ENCODE peak calls at places on chromosomes 13 and 19, in six cellular contexts. Y, D, R, H, S and F are unnamed samples.

GRCh38 chr13:109366521-109366920 is 419.9 kb downstream of the IRS2 start:
- DNase-seq in Y (no peak), D (no peak), R (no peak), H (no peak), S (no peak), F (no peak)

GRCh38 chr19:6108721-6109633 is 1.3 kb downstream of the RFX2 start:
- DNase-seq in Y (peak; percentile 62), D (no peak), R (peak; percentile 41), H (peak; percentile 59), S (peak; percentile 72), F (no peak)

GRCh38 chr13:32309312-32309711 is 5.9 kb downstream of the ZAR1L start:
- DNase-seq in Y (no peak), D (no peak), R (no peak), H (no peak), S (no peak), F (no peak)

GRCh38 chr19:46660601-46661019 is 372 bp downstream of the DACT3 start:
- DNase-seq in Y (no peak), D (no peak), R (no peak), H (no peak), S (peak; percentile 52), F (no peak)

GRCh38 chr13:102817907-102818306 is 19.0 kb downstream of the BIVM start:
- DNase-seq in Y (peak; percentile 53), D (no peak), R (no peak), H (no peak), S (no peak), F (no peak)

GRCh38 chr13:79270859-79271258 is 135.2 kb downstream of the RBM26 start:
- DNase-seq in Y (no peak), D (no peak), R (no peak), H (no peak), S (no peak), F (no peak)

GRCh38 chr19:15717781-15718180 is 10.0 kb upstream of the OR10H2 start:
- DNase-seq in Y (no peak), D (no peak), R (peak; percentile 19), H (no peak), S (no peak), F (no peak)

GRCh38 chr19:4861147-4861546 is 6.3 kb downstream of the PLIN3 start:
- DNase-seq in Y (no peak), D (no peak), R (no peak), H (no peak), S (no peak), F (no peak)

GRCh38 chr13:99941086-99941485 is 30.5 kb downstream of the ZIC5 start:
- DNase-seq in Y (no peak), D (no peak), R (no peak), H (no peak), S (no peak), F (no peak)

GRCh38 chr13:76667551-76667950 is 218.7 kb downstream of the KCTD12 start:
- DNase-seq in Y (peak; percentile 19), D (peak; percentile 48), R (no peak), H (peak; percentile 16), S (no peak), F (no peak)

GRCh38 chr13:50198508-50198907 is 183.3 kb downstream of the KCNRG start:
- DNase-seq in Y (no peak), D (no peak), R (no peak), H (peak; percentile 83), S (no peak), F (no peak)

GRCh38 chr19:30120860-30121484 is 178.9 kb downstream of the URI1 start:
- DNase-seq in Y (no peak), D (no peak), R (no peak), H (no peak), S (no peak), F (no peak)

GRCh38 chr13:43376596-43376995 is 353.2 kb downstream of the DNAJC15 start:
- DNase-seq in Y (no peak), D (no peak), R (no peak), H (no peak), S (no peak), F (no peak)

GRCh38 chr13:100100115-100100879 is 11.4 kb downstream of the PCCA start:
- DNase-seq in Y (peak; percentile 91), D (no peak), R (no peak), H (peak; percentile 80), S (no peak), F (no peak)

GRCh38 chr13:48859168-48860105 is 116.3 kb upstream of the FNDC3A start:
- DNase-seq in Y (no peak), D (no peak), R (peak; percentile 20), H (no peak), S (no peak), F (peak; percentile 13)

DNA sequence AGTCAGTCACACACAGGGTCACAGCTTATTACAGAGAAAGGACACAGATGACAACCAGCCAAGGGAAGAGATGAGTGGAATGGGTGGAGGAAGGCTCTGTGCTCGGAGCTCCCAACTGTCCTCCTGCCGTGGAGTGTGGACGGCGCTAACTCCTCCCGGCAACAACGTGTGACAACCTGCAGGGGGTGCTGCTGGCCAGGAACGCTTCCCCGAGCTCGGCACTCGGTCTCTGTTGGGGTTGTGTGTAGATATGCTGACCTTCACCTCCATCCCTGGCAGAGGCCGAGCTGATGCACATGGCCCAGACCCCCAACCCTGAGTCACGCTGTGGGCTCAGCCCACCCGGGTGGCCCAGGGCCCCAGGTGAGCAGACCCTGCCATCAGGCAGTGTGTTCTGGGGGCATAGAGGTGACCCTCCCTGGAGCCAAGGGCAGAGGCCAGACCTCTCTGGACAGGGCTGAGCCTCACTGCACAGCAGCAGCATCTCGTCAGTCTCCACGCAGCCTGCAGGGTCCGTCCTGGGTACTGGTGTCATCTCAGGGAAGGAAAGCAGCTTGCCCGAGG is 14.1 kb downstream of the ZNF444 start:
- DNase-seq in Y (no peak), D (no peak), R (peak; percentile 30), H (no peak), S (no peak), F (no peak)
- TF ChIP-seq CTCF in Y (peak; percentile 3), D (peak; percentile 39), R (no peak), H (peak; percentile 18), S (no peak), F (peak; percentile 29)

GRCh38 chr19:48498576-48498879 is 13.1 kb downstream of the LMTK3 start:
- DNase-seq in Y (no peak), D (no peak), R (no peak), H (no peak), S (no peak), F (no peak)

GRCh38 chr19:48496959-48497727 is 14.5 kb downstream of the LMTK3 start:
- DNase-seq in Y (no peak), D (no peak), R (no peak), H (no peak), S (no peak), F (no peak)

GRCh38 chr19:48497728-48498575 is 13.7 kb downstream of the LMTK3 start:
- DNase-seq in Y (no peak), D (no peak), R (no peak), H (no peak), S (no peak), F (no peak)

GRCh38 chr19:48499352-48500090 is 12.1 kb downstream of the LMTK3 start:
- DNase-seq in Y (no peak), D (no peak), R (no peak), H (no peak), S (no peak), F (no peak)

DNA sequence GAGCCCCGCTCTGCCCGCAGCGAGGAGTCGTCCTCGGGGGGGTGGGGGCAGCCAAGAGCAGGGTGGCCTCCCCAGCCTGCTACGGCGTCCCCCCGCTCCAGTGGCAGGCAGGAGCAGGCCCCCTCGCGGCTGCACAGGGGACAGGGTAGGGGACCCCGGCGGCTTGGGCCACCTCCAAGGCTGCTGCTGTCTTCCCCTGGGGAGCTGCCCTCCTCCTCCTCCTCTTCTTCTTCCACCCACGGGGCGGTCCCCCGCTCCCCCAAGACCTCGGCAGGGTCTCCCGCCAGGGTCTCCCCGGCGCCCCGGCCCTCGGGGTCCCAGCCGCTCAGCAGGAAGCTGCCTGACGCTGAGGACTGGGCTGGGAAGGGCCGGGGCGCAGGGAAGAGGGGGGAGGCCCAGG is 12.7 kb downstream of the LMTK3 start:
- DNase-seq in Y (no peak), D (no peak), R (no peak), H (no peak), S (no peak), F (no peak)
- TF ChIP-seq CTCF in Y (no peak), D (no peak), R (no peak), H (no peak), S (no peak), F (no peak)

GRCh38 chr19:1591421-1592022 is 1.1 kb downstream of the MBD3 start:
- DNase-seq in Y (no peak), D (no peak), R (no peak), H (no peak), S (no peak), F (no peak)

GRCh38 chr19:1590641-1591397 is 1.8 kb downstream of the MBD3 start:
- DNase-seq in Y (no peak), D (no peak), R (no peak), H (no peak), S (no peak), F (peak; percentile 70)

GRCh38 chr19:1592023-1592754 is 476 bp downstream of the MBD3 start:
- DNase-seq in Y (peak; percentile 73), D (peak; percentile 34), R (peak; percentile 87), H (peak; percentile 82), S (peak; percentile 87), F (peak; percentile 97)

GRCh38 chr19:1587872-1588271 is 4.8 kb downstream of the MBD3 start:
- DNase-seq in Y (no peak), D (no peak), R (no peak), H (peak; percentile 23), S (no peak), F (no peak)

DNA sequence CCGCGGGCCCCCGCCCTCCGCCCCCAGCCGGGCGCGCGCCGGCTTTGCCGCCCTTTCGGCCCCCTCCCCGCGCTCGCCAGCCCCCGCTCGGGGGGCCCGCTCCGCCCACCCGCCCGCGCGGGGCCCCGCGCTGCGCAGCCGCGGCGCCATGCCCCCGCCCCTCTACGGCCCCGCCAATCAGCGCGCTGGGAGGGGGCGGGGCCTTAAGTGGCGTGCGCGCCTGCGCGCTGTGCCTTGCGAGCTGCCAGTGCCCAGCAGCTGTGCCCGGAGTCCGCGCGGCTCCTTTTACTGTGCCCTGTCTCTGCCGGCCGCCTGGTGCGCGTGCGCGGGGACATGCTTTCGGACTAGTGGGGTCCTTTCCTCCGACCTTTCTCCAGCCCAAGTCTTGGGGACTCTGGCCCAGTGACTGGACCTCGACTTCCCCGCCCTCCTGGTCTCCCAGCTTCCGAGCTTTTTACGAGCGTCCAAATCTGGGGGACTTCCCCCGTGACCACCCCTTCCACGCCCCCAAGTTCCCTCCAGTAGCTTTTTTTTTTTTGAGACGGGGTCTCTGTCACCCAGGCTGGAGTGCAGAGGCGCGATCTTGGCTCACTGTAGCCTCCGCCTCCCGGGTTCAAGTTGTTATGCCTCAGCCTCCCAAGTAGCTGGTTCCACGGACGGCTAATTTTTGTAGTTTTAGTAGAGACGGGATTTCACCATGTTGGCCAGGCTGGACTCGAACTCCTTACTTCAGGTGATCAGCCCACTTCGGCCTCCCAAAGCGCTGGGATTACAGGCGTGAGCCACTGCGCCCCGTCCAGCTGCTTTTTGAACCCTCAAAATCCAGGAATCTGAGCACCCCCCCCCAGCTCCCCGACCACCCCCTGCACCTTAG is at the start of gene MBD3:
- DNase-seq in Y (peak; percentile 70), D (peak; percentile 69), R (peak; percentile 95), H (peak; percentile 91), S (peak; percentile 94), F (peak; percentile 98)
- TF ChIP-seq CTCF in Y (no peak), D (no peak), R (no peak), H (no peak), S (no peak), F (no peak)

DNA sequence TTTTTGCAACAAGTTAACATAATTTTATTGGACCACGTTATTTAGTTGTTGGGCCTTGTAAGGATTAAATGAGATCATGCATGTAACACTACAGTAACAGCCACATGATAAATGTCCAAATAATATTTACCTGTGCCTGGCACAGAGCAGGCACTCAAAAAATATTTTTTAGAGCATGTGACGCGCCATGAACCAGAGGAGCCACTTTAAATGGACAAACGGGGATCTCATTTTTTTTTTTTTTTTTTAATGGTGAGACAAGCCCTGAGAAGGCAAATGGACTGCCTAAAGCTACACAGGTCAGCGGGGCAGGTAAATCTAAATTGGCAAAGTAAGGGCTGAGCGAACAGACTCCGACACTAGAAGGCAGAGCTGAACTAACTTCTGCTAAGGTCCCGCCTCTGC is 840 bp upstream of the RPS19 start:
- DNase-seq in Y (no peak), D (no peak), R (no peak), H (no peak), S (no peak), F (no peak)
- TF ChIP-seq CTCF in Y (no peak), D (no peak), R (no peak), H (no peak), S (no peak), F (peak; percentile 25)